ENCODE peak calls at places on chromosome 10, in six cellular contexts. K is retinal pigment epithelial cell, O is brain microvascular endothelial cell, W is A549, M is psoas muscle, B is heart left ventricle. A is an unnamed sample.

GRCh38 chr10:99912057-99912456 is 97.7 kb downstream of the DNMBP start:
- DNase-seq in B (no peak), M (no peak), W (no peak), O (no peak), K (peak; percentile 68), A (no peak)

GRCh38 chr10:61957806-61958205 is 56.3 kb downstream of the ARID5B start:
- DNase-seq in O (no peak), B (no peak), M (no peak), W (no peak), K (no peak), A (no peak)

GRCh38 chr10:102729090-102730026 is 14.4 kb upstream of the WBP1L start:
- DNase-seq in K (no peak), W (peak; percentile 90), O (peak; percentile 79), M (peak; percentile 90), B (peak; percentile 85), A (no peak)

GRCh38 chr10:79938728-79939380 is 10.1 kb downstream of the SFTPD start:
- DNase-seq in W (no peak), B (peak; percentile 54), K (no peak), O (no peak), M (no peak), A (no peak)

GRCh38 chr10:69496352-69497234 is 45.3 kb downstream of the TSPAN15 start:
- DNase-seq in W (no peak), M (peak; percentile 67), B (no peak), O (no peak), K (no peak), A (peak; percentile 12)

GRCh38 chr10:58546137-58546536 is 33.5 kb downstream of the BICC1 start:
- DNase-seq in M (no peak), K (no peak), B (no peak), W (no peak), O (no peak), A (no peak)

GRCh38 chr10:110850099-110850498 is 21.6 kb upstream of the PDCD4 start:
- DNase-seq in M (no peak), W (no peak), K (no peak), B (no peak), O (no peak), A (no peak)

GRCh38 chr10:78856421-78856820 is 212.3 kb upstream of the ZMIZ1 start:
- DNase-seq in W (no peak), K (no peak), M (peak; percentile 70), B (peak; percentile 71), O (no peak), A (no peak)

GRCh38 chr10:26410356-26410755 is 27.8 kb upstream of the APBB1IP start:
- DNase-seq in W (no peak), B (no peak), M (no peak), O (no peak), K (no peak), A (no peak)

GRCh38 chr10:128063736-128064614 is 62.2 kb downstream of the MKI67 start:
- DNase-seq in O (no peak), B (peak; percentile 38), W (no peak), K (no peak), M (no peak), A (no peak)

GRCh38 chr10:30980951-30981616 is 50.6 kb downstream of the ZNF438 start:
- DNase-seq in M (peak; percentile 45), O (no peak), B (peak; percentile 76), W (no peak), K (peak; percentile 84), A (no peak)

GRCh38 chr10:78149193-78149592 is 115.5 kb downstream of the RPS24 start:
- DNase-seq in M (no peak), O (no peak), B (no peak), W (no peak), K (no peak), A (no peak)

GRCh38 chr10:119872860-119873671 is 423 bp upstream of the MCMBP start:
- DNase-seq in M (peak; percentile 89), W (peak; percentile 49), B (peak; percentile 90), O (peak; percentile 61), K (no peak), A (peak; percentile 35)

GRCh38 chr10:59674211-59674836 is 35.3 kb downstream of the SLC16A9 start:
- DNase-seq in M (no peak), W (no peak), O (peak; percentile 52), B (no peak), K (peak; percentile 6), A (no peak)

GRCh38 chr10:119025336-119025735 is 4.2 kb upstream of the NANOS1 start:
- DNase-seq in K (no peak), W (no peak), M (peak; percentile 83), B (peak; percentile 82), O (peak; percentile 85), A (peak; percentile 88)

GRCh38 chr10:14184841-14185500 is 145.8 kb downstream of the FRMD4A start:
- DNase-seq in W (no peak), K (no peak), O (peak; percentile 58), B (no peak), M (no peak), A (peak; percentile 62)

GRCh38 chr10:112639291-112639690 is 192.3 kb downstream of the VTI1A start:
- DNase-seq in O (no peak), M (no peak), K (no peak), W (no peak), B (no peak), A (no peak)

GRCh38 chr10:118108194-118109026 is 61.7 kb upstream of the RAB11FIP2 start:
- DNase-seq in K (no peak), W (no peak), O (peak; percentile 7), M (no peak), B (no peak), A (no peak)

GRCh38 chr10:86945361-86946214 is 11.8 kb downstream of the MMRN2 start:
- DNase-seq in M (peak; percentile 37), W (no peak), O (no peak), K (no peak), B (no peak), A (no peak)

GRCh38 chr10:98163941-98164340 is 29.5 kb downstream of the R3HCC1L start:
- DNase-seq in B (no peak), O (no peak), W (no peak), M (no peak), K (no peak), A (no peak)

GRCh38 chr10:132363376-132363775 is 31.4 kb downstream of the LRRC27 start:
- DNase-seq in B (no peak), M (no peak), W (no peak), O (no peak), K (no peak), A (no peak)
- TF ChIP-seq CTCF in B (no peak), M (no peak), W (no peak), O (no peak), K (no peak), A (no peak)

DNA sequence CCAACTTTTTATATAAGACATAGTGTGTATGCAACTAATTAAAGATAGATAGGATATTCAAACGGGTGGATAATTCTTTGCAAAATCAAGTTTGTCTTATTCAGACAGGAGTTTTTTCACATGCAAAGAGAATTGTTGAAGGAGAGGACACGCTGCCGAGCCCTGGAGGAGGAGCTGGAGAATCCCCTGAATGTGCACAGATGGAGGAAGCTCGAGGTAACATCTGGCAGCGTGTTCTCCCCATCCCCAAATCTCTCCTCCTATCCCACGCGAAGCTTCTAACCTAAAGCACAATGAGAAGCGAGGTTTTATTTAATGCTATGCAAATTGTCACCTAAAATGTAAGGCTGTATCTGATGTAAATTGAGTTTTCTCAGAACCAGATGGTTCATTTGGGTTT is 50.0 kb downstream of the CFAP58 start:
- DNase-seq in K (no peak), O (no peak), W (no peak), M (no peak), B (no peak), A (no peak)
- H3K4me3 ChIP-seq in K (no peak overlapping the region), O (no peak overlapping the region), W (no peak overlapping the region), M (no peak overlapping the region), B (no peak overlapping the region), A (no peak overlapping the region)

DNA sequence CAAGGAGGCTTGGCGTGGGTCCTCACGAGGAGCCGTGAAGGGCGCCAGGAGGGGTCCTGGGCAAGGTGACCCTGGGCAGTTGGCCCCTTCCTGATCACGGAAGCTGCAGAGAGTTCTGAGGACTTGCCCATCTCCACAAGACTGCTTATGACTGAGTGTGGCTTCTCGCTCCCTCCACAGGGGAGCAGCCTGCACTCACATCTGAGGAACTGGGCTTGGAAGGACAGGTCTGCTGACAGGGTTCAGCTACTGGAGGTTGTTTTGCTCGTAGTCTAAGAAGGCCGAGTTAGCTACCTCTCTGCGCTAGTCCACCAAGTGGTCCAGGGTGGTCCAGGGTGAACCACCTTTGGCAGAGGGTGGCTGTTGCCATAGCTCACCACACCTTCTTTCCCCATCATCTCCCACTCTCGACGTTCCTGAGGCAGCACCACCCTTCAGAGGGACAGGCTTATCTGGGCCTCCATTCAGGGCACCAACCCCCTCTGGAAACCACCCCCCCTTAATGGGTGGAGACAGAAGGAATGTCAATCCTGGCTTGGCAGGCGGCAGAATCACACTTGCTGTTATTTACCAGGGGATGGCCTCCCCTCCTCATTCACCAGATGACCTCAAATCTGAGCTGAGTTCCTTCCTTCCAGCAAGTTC is 38.2 kb downstream of the FAM53B start:
- DNase-seq in B (no peak), O (no peak), M (no peak), W (no peak), K (no peak), A (no peak)
- TF ChIP-seq CTCF in B (no peak), O (no peak), M (peak; percentile 33), W (no peak), K (peak; percentile 39), A (no peak)

DNA sequence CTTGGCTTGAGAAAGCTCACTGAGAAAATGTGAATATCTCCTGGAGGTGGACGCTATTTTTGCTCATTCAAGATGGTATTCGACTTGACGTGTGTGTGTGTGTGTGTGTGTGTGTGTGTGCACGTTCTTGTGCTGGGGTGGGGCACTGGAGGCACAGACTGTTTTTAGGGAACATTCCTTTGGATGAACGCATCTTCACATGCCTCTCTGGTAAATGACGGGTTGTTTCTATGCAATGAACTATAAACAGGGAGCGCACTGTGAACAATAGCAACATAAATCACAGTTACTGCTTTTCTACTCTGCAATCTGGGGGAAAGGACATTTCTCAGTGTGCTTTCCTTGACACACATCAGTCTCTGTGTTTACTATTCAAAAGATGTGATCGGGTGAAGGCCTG is 120.0 kb upstream of the PITRM1 start:
- DNase-seq in M (no peak), K (no peak), W (no peak), O (peak; percentile 24), B (no peak), A (no peak)
- H3K4me3 ChIP-seq in M (no peak overlapping the region), K (no peak overlapping the region), W (no peak overlapping the region), O (no peak overlapping the region), B (no peak overlapping the region), A (no peak overlapping the region)

GRCh38 chr10:108249940-108250339 is 1085.4 kb upstream of the SORCS1 start:
- DNase-seq in O (no peak), W (no peak), K (no peak), B (no peak), M (no peak), A (no peak)
- TF ChIP-seq CTCF in O (peak; percentile 11), W (no peak), K (peak; percentile 19), B (no peak), M (no peak), A (peak; percentile 26)

GRCh38 chr10:114762811-114763210 is 58.8 kb upstream of the FHIP2A start:
- DNase-seq in B (no peak), M (no peak), K (no peak), W (no peak), O (no peak), A (no peak)

GRCh38 chr10:114766470-114766869 is 55.1 kb upstream of the FHIP2A start:
- DNase-seq in O (no peak), K (no peak), W (no peak), M (no peak), B (no peak), A (no peak)

GRCh38 chr10:114758331-114758730 is 63.2 kb upstream of the FHIP2A start:
- DNase-seq in W (no peak), B (no peak), O (no peak), K (no peak), M (no peak), A (no peak)

GRCh38 chr10:114764656-114765055 is 56.9 kb upstream of the FHIP2A start:
- DNase-seq in O (no peak), W (no peak), M (no peak), B (no peak), K (no peak), A (no peak)

GRCh38 chr10:114761205-114762193 is 60.1 kb upstream of the FHIP2A start:
- DNase-seq in K (no peak), B (no peak), W (no peak), O (no peak), M (no peak), A (no peak)
- H3K4me3 ChIP-seq in K (no peak overlapping the region), B (no peak overlapping the region), W (no peak overlapping the region), O (no peak overlapping the region), M (no peak overlapping the region), A (no peak overlapping the region)